ENCODE peak calls at places on chromosomes 12 and 14, in four cellular contexts. One of them, this sample, is unnamed.
A peak's percentile ranks its signal among the peaks of the same experiment; 100 is the strongest.

GRCh38 chr12:122870867-122871664 is 24.9 kb downstream of the VPS37B start:
- DNase-seq in HepG2: no peak
- DNase-seq in SK-N-SH: peak; percentile 30
- DNase-seq in WTC11: no peak
- DNase-seq in this sample: no peak

GRCh38 chr12:52645982-52646381 is 6.0 kb downstream of the KRT2 start:
- DNase-seq in HepG2: no peak
- DNase-seq in SK-N-SH: no peak
- DNase-seq in WTC11: no peak
- DNase-seq in this sample: no peak

GRCh38 chr14:89365071-89365801 is 51.8 kb downstream of the FOXN3 start:
- DNase-seq in HepG2: no peak
- DNase-seq in SK-N-SH: no peak
- DNase-seq in WTC11: no peak
- DNase-seq in this sample: no peak

GRCh38 chr12:48296586-48297396 is 53.9 kb downstream of the ZNF641 start:
- DNase-seq in HepG2: no peak
- DNase-seq in SK-N-SH: peak; percentile 56
- DNase-seq in WTC11: peak; percentile 83
- DNase-seq in this sample: peak; percentile 77

GRCh38 chr12:59115526-59115925 is 195.2 kb upstream of the LRIG3 start:
- DNase-seq in HepG2: no peak
- DNase-seq in SK-N-SH: no peak
- DNase-seq in WTC11: no peak
- DNase-seq in this sample: no peak

GRCh38 chr14:95134304-95134933 is 22.9 kb downstream of the DICER1 start:
- DNase-seq in HepG2: no peak
- DNase-seq in SK-N-SH: no peak
- DNase-seq in WTC11: no peak
- DNase-seq in this sample: no peak

GRCh38 chr14:55425091-55425490 is 13.5 kb upstream of the ATG14 start:
- DNase-seq in HepG2: no peak
- DNase-seq in SK-N-SH: no peak
- DNase-seq in WTC11: no peak
- DNase-seq in this sample: peak; percentile 14

GRCh38 chr12:1277905-1278304 is 286.9 kb downstream of the ERC1 start:
- DNase-seq in HepG2: peak; percentile 64
- DNase-seq in SK-N-SH: no peak
- DNase-seq in WTC11: no peak
- DNase-seq in this sample: no peak

GRCh38 chr12:115700896-115701465 is 576.5 kb downstream of the MED13L start:
- DNase-seq in HepG2: no peak
- DNase-seq in SK-N-SH: no peak
- DNase-seq in WTC11: no peak
- DNase-seq in this sample: no peak

GRCh38 chr12:25056486-25057130 is 107.7 kb upstream of the BCAT1 start:
- DNase-seq in HepG2: no peak
- DNase-seq in SK-N-SH: no peak
- DNase-seq in WTC11: no peak
- DNase-seq in this sample: no peak

GRCh38 chr12:53173085-53173715 is 7.3 kb upstream of the ZNF740 start:
- DNase-seq in HepG2: no peak
- DNase-seq in SK-N-SH: no peak
- DNase-seq in WTC11: no peak
- DNase-seq in this sample: no peak

GRCh38 chr12:31759621-31760459 is 31.0 kb upstream of the AMN1 start:
- DNase-seq in HepG2: no peak
- DNase-seq in SK-N-SH: no peak
- DNase-seq in WTC11: no peak
- DNase-seq in this sample: no peak
- TF ChIP-seq FOXJ3 in HepG2: no peak
- TF ChIP-seq FOXJ3 in SK-N-SH: no peak
- TF ChIP-seq FOXJ3 in WTC11: no peak
- TF ChIP-seq FOXJ3 in this sample: no peak

DNA sequence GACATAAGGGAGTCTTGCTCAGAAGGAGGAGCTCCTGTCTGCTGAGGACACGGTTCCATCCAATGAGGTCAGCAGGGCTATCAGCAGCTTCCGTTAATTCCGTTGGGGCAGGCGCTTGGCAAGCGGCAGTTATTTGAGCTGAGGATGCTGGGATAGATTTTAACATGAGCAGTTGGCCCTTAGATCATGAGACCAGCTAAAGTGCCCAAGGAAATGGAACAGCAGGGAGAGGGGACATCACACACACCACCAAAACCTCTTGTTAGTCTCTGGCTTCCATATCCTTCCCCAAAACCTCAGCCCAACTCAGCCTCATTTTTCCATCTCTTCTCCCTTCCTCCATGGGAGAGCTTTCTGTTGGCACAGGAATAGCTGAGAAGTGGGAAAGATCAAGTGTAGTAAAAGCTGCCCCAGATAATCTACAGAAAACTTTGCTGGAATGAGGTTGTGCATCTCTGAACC is 138.7 kb upstream of the PZP start:
- DNase-seq in HepG2: no peak
- DNase-seq in SK-N-SH: no peak
- DNase-seq in WTC11: no peak
- DNase-seq in this sample: no peak
- TF ChIP-seq FOXJ3 in HepG2: no peak
- TF ChIP-seq FOXJ3 in SK-N-SH: no peak
- TF ChIP-seq FOXJ3 in WTC11: no peak
- TF ChIP-seq FOXJ3 in this sample: no peak

GRCh38 chr12:39065455-39065854 is 160.1 kb upstream of the CPNE8 start:
- DNase-seq in HepG2: no peak
- DNase-seq in SK-N-SH: no peak
- DNase-seq in WTC11: no peak
- DNase-seq in this sample: no peak

GRCh38 chr12:39061576-39061975 is 156.2 kb upstream of the CPNE8 start:
- DNase-seq in HepG2: no peak
- DNase-seq in SK-N-SH: no peak
- DNase-seq in WTC11: no peak
- DNase-seq in this sample: no peak

GRCh38 chr12:39062266-39062996 is 157.0 kb upstream of the CPNE8 start:
- DNase-seq in HepG2: no peak
- DNase-seq in SK-N-SH: no peak
- DNase-seq in WTC11: no peak
- DNase-seq in this sample: no peak

GRCh38 chr12:39064712-39065111 is 159.3 kb upstream of the CPNE8 start:
- DNase-seq in HepG2: no peak
- DNase-seq in SK-N-SH: no peak
- DNase-seq in WTC11: no peak
- DNase-seq in this sample: no peak
- TF ChIP-seq FOXJ3 in HepG2: no peak
- TF ChIP-seq FOXJ3 in SK-N-SH: no peak
- TF ChIP-seq FOXJ3 in WTC11: no peak
- TF ChIP-seq FOXJ3 in this sample: no peak

DNA sequence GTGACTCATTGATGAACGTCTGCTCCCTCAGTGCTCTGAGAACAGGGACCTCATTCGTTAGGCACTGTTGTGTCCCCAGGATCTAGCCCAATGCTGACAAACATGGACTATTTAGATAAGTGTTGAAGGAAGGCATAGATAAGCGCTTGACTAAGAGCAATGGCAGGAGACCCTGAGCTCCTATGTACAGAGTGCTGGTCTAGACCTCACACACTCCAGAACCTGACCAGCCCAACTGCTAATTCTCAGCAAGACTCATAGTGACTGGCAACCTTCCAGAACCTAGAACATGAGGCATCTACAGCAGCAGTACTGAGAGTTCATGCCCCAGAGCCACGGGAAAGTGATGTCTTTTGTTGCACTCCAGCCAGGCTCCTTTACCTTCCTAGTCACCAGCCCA is 69.2 kb downstream of the CRACR2A start:
- DNase-seq in HepG2: no peak
- DNase-seq in SK-N-SH: no peak
- DNase-seq in WTC11: no peak
- DNase-seq in this sample: peak; percentile 24
- TF ChIP-seq FOXJ3 in HepG2: no peak
- TF ChIP-seq FOXJ3 in SK-N-SH: no peak
- TF ChIP-seq FOXJ3 in WTC11: no peak
- TF ChIP-seq FOXJ3 in this sample: no peak